ENCODE peak calls at places on chromosomes 1 and 21, in four cellular contexts. One of them, this sample, is unnamed.

GRCh38 chr1:28112388-28113311 is 24.2 kb upstream of the EYA3 start:
- DNase-seq in neuronal stem cell: no peak
- DNase-seq in amygdala: no peak
- DNase-seq in ovary: no peak
- DNase-seq in this sample: peak; percentile 47

GRCh38 chr21:46599251-46599572 is 5.7 kb downstream of the S100B start:
- DNase-seq in amygdala: no peak
- DNase-seq in neuronal stem cell: peak; percentile 45
- DNase-seq in ovary: peak; percentile 53
- DNase-seq in this sample: peak; percentile 98

GRCh38 chr1:88763649-88764406 is 79.8 kb downstream of the PKN2 start:
- DNase-seq in ovary: no peak
- DNase-seq in neuronal stem cell: no peak
- DNase-seq in amygdala: no peak
- DNase-seq in this sample: no peak

GRCh38 chr21:39359382-39359781 is 10.5 kb upstream of the HMGN1 start:
- DNase-seq in neuronal stem cell: no peak
- DNase-seq in ovary: no peak
- DNase-seq in amygdala: no peak
- DNase-seq in this sample: no peak

GRCh38 chr1:186082235-186082937 is 292.7 kb downstream of the TPR start:
- DNase-seq in neuronal stem cell: peak; percentile 23
- DNase-seq in ovary: peak; percentile 24
- DNase-seq in amygdala: no peak
- DNase-seq in this sample: peak; percentile 90

GRCh38 chr1:224617410-224618361 is 1.6 kb downstream of the CNIH3 start:
- DNase-seq in ovary: no peak
- DNase-seq in amygdala: no peak
- DNase-seq in neuronal stem cell: no peak
- DNase-seq in this sample: no peak

GRCh38 chr1:59422921-59423575 is 126.2 kb downstream of the FGGY start:
- DNase-seq in neuronal stem cell: no peak
- DNase-seq in ovary: peak; percentile 26
- DNase-seq in amygdala: no peak
- DNase-seq in this sample: peak; percentile 98

GRCh38 chr1:227227761-227228160 is 90.5 kb downstream of the CDC42BPA start:
- DNase-seq in amygdala: no peak
- DNase-seq in neuronal stem cell: no peak
- DNase-seq in ovary: no peak
- DNase-seq in this sample: no peak

GRCh38 chr1:151934048-151934493 is 24.8 kb upstream of the THEM4 start:
- DNase-seq in ovary: peak; percentile 26
- DNase-seq in amygdala: no peak
- DNase-seq in neuronal stem cell: peak; percentile 32
- DNase-seq in this sample: peak; percentile 82

GRCh38 chr1:221791846-221792245 is 50.0 kb upstream of the DUSP10 start:
- DNase-seq in ovary: no peak
- DNase-seq in neuronal stem cell: no peak
- DNase-seq in amygdala: no peak
- DNase-seq in this sample: peak; percentile 5

GRCh38 chr1:246008256-246008901 is 498.7 kb downstream of the SMYD3 start:
- DNase-seq in ovary: peak; percentile 13
- DNase-seq in neuronal stem cell: no peak
- DNase-seq in amygdala: no peak
- DNase-seq in this sample: no peak

GRCh38 chr1:24191860-24192259 is 4.8 kb upstream of the IFNLR1 start:
- DNase-seq in amygdala: no peak
- DNase-seq in neuronal stem cell: no peak
- DNase-seq in ovary: no peak
- DNase-seq in this sample: no peak

GRCh38 chr1:175482072-175482451 is 261.3 kb downstream of the TNR start:
- DNase-seq in ovary: no peak
- DNase-seq in amygdala: no peak
- DNase-seq in neuronal stem cell: no peak
- DNase-seq in this sample: peak; percentile 88

GRCh38 chr1:30411206-30411605 is 312.2 kb downstream of the MATN1 start:
- DNase-seq in amygdala: no peak
- DNase-seq in neuronal stem cell: no peak
- DNase-seq in ovary: no peak
- DNase-seq in this sample: no peak

GRCh38 chr1:46166521-46167462 is 8.1 kb upstream of the TSPAN1 start:
- DNase-seq in ovary: peak; percentile 31
- DNase-seq in amygdala: no peak
- DNase-seq in neuronal stem cell: no peak
- DNase-seq in this sample: peak; percentile 65

GRCh38 chr1:27010226-27010994 is 2.2 kb downstream of the TENT5B start:
- DNase-seq in ovary: no peak
- DNase-seq in amygdala: no peak
- DNase-seq in neuronal stem cell: no peak
- DNase-seq in this sample: no peak

GRCh38 chr1:228282329-228283042 is 74.6 kb downstream of the OBSCN start:
- DNase-seq in neuronal stem cell: no peak
- DNase-seq in amygdala: no peak
- DNase-seq in ovary: no peak
- DNase-seq in this sample: peak; percentile 5

GRCh38 chr1:21565285-21565684 is 56.1 kb downstream of the ALPL start:
- DNase-seq in ovary: no peak
- DNase-seq in neuronal stem cell: no peak
- DNase-seq in amygdala: no peak
- DNase-seq in this sample: no peak

GRCh38 chr1:178267646-178268094 is 173.8 kb downstream of the RASAL2 start:
- DNase-seq in neuronal stem cell: no peak
- DNase-seq in amygdala: no peak
- DNase-seq in ovary: no peak
- DNase-seq in this sample: peak; percentile 76

GRCh38 chr1:58964880-58965279 is 181.0 kb upstream of the JUN start:
- DNase-seq in amygdala: no peak
- DNase-seq in neuronal stem cell: no peak
- DNase-seq in ovary: no peak
- DNase-seq in this sample: no peak

GRCh38 chr1:84611796-84612195 is 37.6 kb upstream of the CTBS start:
- DNase-seq in neuronal stem cell: peak; percentile 17
- DNase-seq in ovary: no peak
- DNase-seq in amygdala: no peak
- DNase-seq in this sample: peak; percentile 70

GRCh38 chr1:23461050-23461449 is 22.9 kb downstream of the ASAP3 start:
- DNase-seq in amygdala: no peak
- DNase-seq in ovary: no peak
- DNase-seq in neuronal stem cell: no peak
- DNase-seq in this sample: no peak

GRCh38 chr21:43717967-43718871 is 710 bp upstream of the PDXK start:
- DNase-seq in ovary: no peak
- DNase-seq in neuronal stem cell: no peak
- DNase-seq in amygdala: no peak
- DNase-seq in this sample: no peak

GRCh38 chr1:13813398-13814012 is 113.5 kb downstream of the PRDM2 start:
- DNase-seq in amygdala: no peak
- DNase-seq in neuronal stem cell: peak; percentile 29
- DNase-seq in ovary: peak; percentile 55
- DNase-seq in this sample: peak; percentile 45

GRCh38 chr1:151945725-151946365 is 36.5 kb upstream of the THEM4 start:
- DNase-seq in neuronal stem cell: peak; percentile 5
- DNase-seq in amygdala: no peak
- DNase-seq in ovary: peak; percentile 78
- DNase-seq in this sample: peak; percentile 97

GRCh38 chr1:6724517-6725141 is 23.0 kb upstream of the DNAJC11 start:
- DNase-seq in neuronal stem cell: no peak
- DNase-seq in amygdala: no peak
- DNase-seq in ovary: peak; percentile 14
- DNase-seq in this sample: peak; percentile 75

GRCh38 chr21:33025471-33026298 is at the start of gene OLIG2:
- DNase-seq in amygdala: peak; percentile 84
- DNase-seq in neuronal stem cell: peak; percentile 87
- DNase-seq in ovary: no peak
- DNase-seq in this sample: no peak

GRCh38 chr1:165844933-165845332 is 17.5 kb downstream of the UCK2 start:
- DNase-seq in neuronal stem cell: no peak
- DNase-seq in ovary: no peak
- DNase-seq in amygdala: no peak
- DNase-seq in this sample: no peak

GRCh38 chr1:64043328-64043727 is 160.1 kb upstream of the UBE2U start:
- DNase-seq in ovary: no peak
- DNase-seq in neuronal stem cell: no peak
- DNase-seq in amygdala: no peak
- DNase-seq in this sample: no peak

GRCh38 chr21:42006765-42007164 is 3.4 kb downstream of the ZBTB21 start:
- DNase-seq in amygdala: no peak
- DNase-seq in ovary: no peak
- DNase-seq in neuronal stem cell: no peak
- DNase-seq in this sample: no peak

GRCh38 chr1:201422026-201422425 is 496 bp upstream of the TNNI1 start:
- DNase-seq in ovary: no peak
- DNase-seq in neuronal stem cell: no peak
- DNase-seq in amygdala: no peak
- DNase-seq in this sample: no peak

GRCh38 chr21:27246741-27247140 is 279.9 kb upstream of the ADAMTS5 start:
- DNase-seq in ovary: no peak
- DNase-seq in neuronal stem cell: no peak
- DNase-seq in amygdala: no peak
- DNase-seq in this sample: no peak

GRCh38 chr1:153678519-153679336 is at the start of gene NPR1:
- DNase-seq in ovary: peak; percentile 80
- DNase-seq in neuronal stem cell: no peak
- DNase-seq in amygdala: no peak
- DNase-seq in this sample: peak; percentile 50

GRCh38 chr1:168477792-168478191 is 66.0 kb downstream of the XCL2 start:
- DNase-seq in neuronal stem cell: no peak
- DNase-seq in amygdala: no peak
- DNase-seq in ovary: no peak
- DNase-seq in this sample: no peak

GRCh38 chr1:2466834-2467554 is 9.1 kb upstream of the PLCH2 start:
- DNase-seq in ovary: no peak
- DNase-seq in neuronal stem cell: peak; percentile 48
- DNase-seq in amygdala: no peak
- DNase-seq in this sample: no peak

GRCh38 chr1:225350872-225351271 is 77.0 kb downstream of the LBR start:
- DNase-seq in ovary: no peak
- DNase-seq in amygdala: no peak
- DNase-seq in neuronal stem cell: no peak
- DNase-seq in this sample: no peak

GRCh38 chr1:154548028-154548427 is 10.4 kb downstream of the UBE2Q1 start:
- DNase-seq in neuronal stem cell: no peak
- DNase-seq in ovary: no peak
- DNase-seq in amygdala: no peak
- DNase-seq in this sample: no peak

GRCh38 chr1:145956776-145957442 is 908 bp downstream of the LIX1L start:
- DNase-seq in ovary: peak; percentile 72
- DNase-seq in amygdala: no peak
- DNase-seq in neuronal stem cell: no peak
- DNase-seq in this sample: peak; percentile 42

This sample was measured in dermis blood vessel endothelial cell.